ENCODE peak calls at places on chromosomes 5 and 9, in six cellular contexts. N, O, L, Y, F and Z are unnamed samples.

GRCh38 chr5:57106661-57107060 is 67.2 kb upstream of the GPBP1 start:
- DNase-seq in Y (no peak), O (no peak), L (no peak), F (no peak), N (no peak), Z (no peak)

GRCh38 chr9:87250205-87250604 is 247.5 kb upstream of the DAPK1 start:
- DNase-seq in L (no peak), Y (no peak), N (no peak), F (no peak), O (no peak), Z (no peak)

GRCh38 chr9:31519424-31519823 is 865.0 kb upstream of the ACO1 start:
- DNase-seq in Y (no peak), F (no peak), N (no peak), O (no peak), L (no peak), Z (no peak)

GRCh38 chr9:87119328-87119881 is 172.1 kb upstream of the GAS1 start:
- DNase-seq in N (peak; percentile 10), L (no peak), Y (no peak), O (no peak), F (no peak), Z (no peak)

GRCh38 chr5:140108093-140109049 is 5.5 kb upstream of the PURA start:
- DNase-seq in L (peak; percentile 67), F (no peak), N (peak; percentile 22), O (no peak), Y (no peak), Z (no peak)

GRCh38 chr9:109986423-109987055 is 206.5 kb downstream of the PALM2AKAP2 start:
- DNase-seq in N (no peak), L (no peak), Y (peak; percentile 89), O (no peak), F (no peak), Z (no peak)

GRCh38 chr5:143235423-143235822 is 168.1 kb downstream of the NR3C1 start:
- DNase-seq in L (no peak), O (no peak), Y (peak; percentile 47), N (no peak), F (no peak), Z (no peak)

GRCh38 chr9:95645992-95646391 is 129.2 kb upstream of the PTCH1 start:
- DNase-seq in O (no peak), N (no peak), F (no peak), L (no peak), Y (peak; percentile 36), Z (no peak)

GRCh38 chr9:132947751-132948150 is 3.3 kb upstream of the TSC1 start:
- DNase-seq in L (no peak), O (no peak), F (no peak), N (no peak), Y (no peak), Z (no peak)

GRCh38 chr5:1419476-1420210 is 25.6 kb downstream of the SLC6A3 start:
- DNase-seq in F (no peak), L (no peak), Y (no peak), N (no peak), O (no peak), Z (no peak)

GRCh38 chr9:93501406-93501805 is 48.0 kb upstream of the FAM120AOS start:
- DNase-seq in L (no peak), O (no peak), F (no peak), N (no peak), Y (no peak), Z (no peak)

GRCh38 chr5:58985759-58986158 is 402.9 kb downstream of the RAB3C start:
- DNase-seq in O (no peak), L (no peak), N (no peak), Y (no peak), F (no peak), Z (no peak)

GRCh38 chr9:35091536-35091935 is 4.9 kb downstream of the PIGO start:
- DNase-seq in N (no peak), F (no peak), O (no peak), L (no peak), Y (no peak), Z (no peak)

GRCh38 chr5:72618699-72619098 is 111.5 kb upstream of the ZNF366 start:
- DNase-seq in N (no peak), F (no peak), O (no peak), Y (no peak), L (no peak), Z (no peak)

GRCh38 chr5:119943148-119943547 is 313.8 kb downstream of the FAM170A start:
- DNase-seq in L (peak; percentile 2), Y (no peak), F (no peak), N (no peak), O (no peak), Z (no peak)

GRCh38 chr5:58466939-58467338 is 7.1 kb upstream of the PLK2 start:
- DNase-seq in L (no peak), N (no peak), O (no peak), F (no peak), Y (peak; percentile 22), Z (no peak)

GRCh38 chr5:431001-431710 is 11.8 kb upstream of the EXOC3 start:
- DNase-seq in Y (no peak), O (no peak), L (peak; percentile 55), F (no peak), N (no peak), Z (no peak)

GRCh38 chr5:54835642-54836041 is 149.8 kb downstream of the ESM1 start:
- DNase-seq in F (no peak), N (no peak), L (no peak), O (no peak), Y (no peak), Z (no peak)

GRCh38 chr9:4755026-4755609 is 14.1 kb upstream of the AK3 start:
- DNase-seq in N (no peak), O (no peak), L (no peak), F (no peak), Y (no peak), Z (no peak)

GRCh38 chr5:81948349-81948748 is 23.5 kb upstream of the ATG10 start:
- DNase-seq in O (no peak), Y (no peak), L (no peak), N (no peak), F (no peak), Z (no peak)

GRCh38 chr5:133995903-133996563 is 8.7 kb downstream of the VDAC1 start:
- DNase-seq in O (no peak), F (no peak), L (no peak), Y (no peak), N (no peak), Z (no peak)

GRCh38 chr9:85944672-85945071 is 3.7 kb downstream of the NAA35 start:
- DNase-seq in F (no peak), O (no peak), L (no peak), N (no peak), Y (no peak), Z (no peak)

GRCh38 chr9:137168575-137168906 is 1.3 kb downstream of the LRRC26 start:
- DNase-seq in L (no peak), O (no peak), N (no peak), Y (no peak), F (no peak), Z (no peak)

GRCh38 chr9:72292874-72293607 is 72.0 kb downstream of the ZFAND5 start:
- DNase-seq in L (no peak), F (no peak), Y (peak; percentile 86), N (peak; percentile 29), O (no peak), Z (no peak)

GRCh38 chr9:109440797-109441287 is 57.3 kb downstream of the PTPN3 start:
- DNase-seq in L (peak; percentile 57), Y (peak; percentile 75), N (peak; percentile 77), O (no peak), F (peak; percentile 83), Z (no peak)

GRCh38 chr9:129964901-129965734 is 77.9 kb downstream of the FNBP1 start:
- DNase-seq in F (peak; percentile 63), L (no peak), O (no peak), Y (no peak), N (peak; percentile 34), Z (no peak)

GRCh38 chr9:86926130-86926529 is 21.2 kb downstream of the GAS1 start:
- DNase-seq in F (no peak), Y (no peak), L (no peak), N (no peak), O (no peak), Z (no peak)